ENCODE peak calls at places on chromosomes 3 and 15, in six cellular contexts. One of them, this sample, is unnamed.

GRCh38 chr15:25238126-25238525 is 200.7 kb downstream of the UBE3A start:
- DNase-seq in stimulated activated CD8-positive, alpha-beta memory T cell treated with anti-CD3 and anti-CD28 coated beads, Interleukin-2, amount 100 ng/mL, for 48 hours: no peak
- DNase-seq in tibial artery: peak; percentile 40
- DNase-seq in T-helper 1 cell: no peak
- DNase-seq in psoas muscle: peak; percentile 25
- DNase-seq in EL: no peak
- DNase-seq in this sample: no peak

GRCh38 chr3:10416730-10417300 is 88.6 kb downstream of the ATP2B2 start:
- DNase-seq in stimulated activated CD8-positive, alpha-beta memory T cell treated with anti-CD3 and anti-CD28 coated beads, Interleukin-2, amount 100 ng/mL, for 48 hours: no peak
- DNase-seq in EL: no peak
- DNase-seq in psoas muscle: no peak
- DNase-seq in tibial artery: no peak
- DNase-seq in T-helper 1 cell: no peak
- DNase-seq in this sample: no peak

GRCh38 chr15:31267161-31268107 is 59.2 kb upstream of the KLF13 start:
- DNase-seq in stimulated activated CD8-positive, alpha-beta memory T cell treated with anti-CD3 and anti-CD28 coated beads, Interleukin-2, amount 100 ng/mL, for 48 hours: no peak
- DNase-seq in psoas muscle: peak; percentile 19
- DNase-seq in tibial artery: peak; percentile 39
- DNase-seq in T-helper 1 cell: no peak
- DNase-seq in EL: no peak
- DNase-seq in this sample: no peak

GRCh38 chr15:91225728-91226127 is 125.7 kb downstream of the SV2B start:
- DNase-seq in tibial artery: no peak
- DNase-seq in EL: no peak
- DNase-seq in T-helper 1 cell: no peak
- DNase-seq in stimulated activated CD8-positive, alpha-beta memory T cell treated with anti-CD3 and anti-CD28 coated beads, Interleukin-2, amount 100 ng/mL, for 48 hours: no peak
- DNase-seq in psoas muscle: no peak
- DNase-seq in this sample: no peak

GRCh38 chr3:9168230-9168629 is 81.2 kb downstream of the SRGAP3 start:
- DNase-seq in psoas muscle: no peak
- DNase-seq in T-helper 1 cell: no peak
- DNase-seq in stimulated activated CD8-positive, alpha-beta memory T cell treated with anti-CD3 and anti-CD28 coated beads, Interleukin-2, amount 100 ng/mL, for 48 hours: peak; percentile 29
- DNase-seq in tibial artery: no peak
- DNase-seq in EL: no peak
- DNase-seq in this sample: no peak

GRCh38 chr3:185687479-185687878 is 101.4 kb downstream of the SENP2 start:
- DNase-seq in stimulated activated CD8-positive, alpha-beta memory T cell treated with anti-CD3 and anti-CD28 coated beads, Interleukin-2, amount 100 ng/mL, for 48 hours: no peak
- DNase-seq in T-helper 1 cell: no peak
- DNase-seq in psoas muscle: no peak
- DNase-seq in EL: peak; percentile 33
- DNase-seq in tibial artery: no peak
- DNase-seq in this sample: no peak

GRCh38 chr3:85821130-85821756 is 862.5 kb downstream of the CADM2 start:
- DNase-seq in stimulated activated CD8-positive, alpha-beta memory T cell treated with anti-CD3 and anti-CD28 coated beads, Interleukin-2, amount 100 ng/mL, for 48 hours: no peak
- DNase-seq in T-helper 1 cell: no peak
- DNase-seq in psoas muscle: no peak
- DNase-seq in tibial artery: no peak
- DNase-seq in EL: no peak
- DNase-seq in this sample: peak; percentile 21

GRCh38 chr3:21936207-21936606 is 185.2 kb upstream of the ZNF385D start:
- DNase-seq in psoas muscle: no peak
- DNase-seq in EL: no peak
- DNase-seq in T-helper 1 cell: no peak
- DNase-seq in tibial artery: no peak
- DNase-seq in stimulated activated CD8-positive, alpha-beta memory T cell treated with anti-CD3 and anti-CD28 coated beads, Interleukin-2, amount 100 ng/mL, for 48 hours: no peak
- DNase-seq in this sample: no peak

GRCh38 chr15:90571063-90571541 is 41.4 kb downstream of the CRTC3 start:
- DNase-seq in tibial artery: peak; percentile 79
- DNase-seq in stimulated activated CD8-positive, alpha-beta memory T cell treated with anti-CD3 and anti-CD28 coated beads, Interleukin-2, amount 100 ng/mL, for 48 hours: no peak
- DNase-seq in EL: peak; percentile 60
- DNase-seq in psoas muscle: peak; percentile 67
- DNase-seq in T-helper 1 cell: no peak
- DNase-seq in this sample: no peak

GRCh38 chr3:144018776-144019175 is 47.2 kb downstream of the DIPK2A start:
- DNase-seq in tibial artery: no peak
- DNase-seq in stimulated activated CD8-positive, alpha-beta memory T cell treated with anti-CD3 and anti-CD28 coated beads, Interleukin-2, amount 100 ng/mL, for 48 hours: no peak
- DNase-seq in T-helper 1 cell: no peak
- DNase-seq in psoas muscle: no peak
- DNase-seq in EL: peak; percentile 89
- DNase-seq in this sample: no peak

This sample was measured in cerebellar cortex.